ENCODE peak calls at places on chromosomes 5 and 9, in six cellular contexts. C is stimulated activated naive CD8-positive, alpha-beta T cell treated with anti-CD3 and anti-CD28 coated beads, Interleukin-15, Interleukin-2, amounts not matched to agents 100 U/mL and 50 U/mL, for 24 hours; J is left colon; W is activated naive CD8-positive, alpha-beta T cell treated with anti-CD3 and anti-CD28 coated beads, Interleukin-2, amount 50 U/mL, for 24 hours; M is activated CD8-positive, alpha-beta T cell treated with anti-CD3 and anti-CD28 coated beads for 36 hours; Y is upper lobe of right lung. P is an unnamed sample.

GRCh38 chr5:91556-92263 is at the start of gene PLEKHG4B:
- ATAC-seq in C (no peak), J (no peak), W (peak; percentile 16), M (peak; percentile 45), Y (peak; percentile 62), P (no peak)

GRCh38 chr9:100466171-100466827 is 6.7 kb upstream of the TMEFF1 start:
- ATAC-seq in C (no peak), J (no peak), W (no peak), M (no peak), Y (peak; percentile 41), P (no peak)

GRCh38 chr9:123997665-123998277 is 13.8 kb upstream of the LHX2 start:
- ATAC-seq in C (peak; percentile 60), J (peak; percentile 71), W (peak; percentile 58), M (peak; percentile 63), Y (peak; percentile 86), P (peak; percentile 31)

GRCh38 chr5:111401906-111402305 is 110.4 kb downstream of the STARD4 start:
- ATAC-seq in C (no peak), J (no peak), W (no peak), M (no peak), Y (no peak), P (no peak)

GRCh38 chr9:137638680-137639079 is 19.9 kb downstream of the EHMT1 start:
- ATAC-seq in C (no peak), J (no peak), W (no peak), M (no peak), Y (no peak), P (no peak)

GRCh38 chr5:150440948-150441812 is 8.4 kb downstream of the RPS14 start:
- ATAC-seq in C (no peak), J (peak; percentile 25), W (no peak), M (no peak), Y (no peak), P (no peak)

GRCh38 chr9:89309166-89309565 is 1.8 kb upstream of the CKS2 start:
- ATAC-seq in C (no peak), J (no peak), W (no peak), M (no peak), Y (no peak), P (no peak)

GRCh38 chr9:7780261-7780988 is 19.2 kb downstream of the DMAC1 start:
- ATAC-seq in C (no peak), J (no peak), W (no peak), M (no peak), Y (no peak), P (no peak)

GRCh38 chr5:54630738-54631369 is 113.3 kb downstream of the SNX18 start:
- ATAC-seq in C (no peak), J (no peak), W (no peak), M (no peak), Y (no peak), P (no peak)

GRCh38 chr9:123569343-123569694 is 213.3 kb downstream of the CRB2 start:
- ATAC-seq in C (no peak), J (peak; percentile 93), W (no peak), M (no peak), Y (no peak), P (no peak)